ENCODE peak calls at places on chromosome 13, in nine cellular contexts. J is lung; Y is CD4-positive, alpha-beta T cell; V is stimulated activated naive CD8-positive, alpha-beta T cell treated with anti-CD3 and anti-CD28 coated beads, Interleukin-15, amount 100 ng/mL, for 72 hours; M is Calu3; F is T-helper 2 cell; S is A549; D is RWPE1; U is AG09319. L is an unnamed sample.

GRCh38 chr13:107284168-107284567 is 716.2 kb upstream of the ARGLU1 start:
- DNase-seq in J (no peak), Y (no peak), V (no peak), M (no peak), F (no peak), S (no peak), D (no peak), U (no peak), L (no peak)

GRCh38 chr13:72763411-72763810 is 18.3 kb downstream of the DIS3 start:
- DNase-seq in J (no peak), Y (no peak), V (no peak), M (no peak), F (no peak), S (no peak), D (no peak), U (no peak), L (no peak)

GRCh38 chr13:80668452-80668851 is 327.5 kb upstream of the SPRY2 start:
- DNase-seq in J (no peak), Y (no peak), V (no peak), M (no peak), F (no peak), S (no peak), D (no peak), U (no peak), L (no peak)

GRCh38 chr13:106455777-106456176 is 79.7 kb downstream of the EFNB2 start:
- DNase-seq in J (no peak), Y (no peak), V (no peak), M (no peak), F (no peak), S (no peak), D (no peak), U (no peak), L (no peak)

GRCh38 chr13:60331249-60332012 is 65.6 kb upstream of the TDRD3 start:
- DNase-seq in J (no peak), Y (no peak), V (no peak), M (no peak), F (no peak), S (no peak), D (no peak), U (no peak), L (no peak)

GRCh38 chr13:39527961-39528720 is 74.9 kb downstream of the LHFPL6 start:
- DNase-seq in J (no peak), Y (no peak), V (no peak), M (no peak), F (no peak), S (peak), D (peak), U (peak), L (no peak)

GRCh38 chr13:47114030-47114429 is 217.2 kb upstream of the HTR2A start:
- DNase-seq in J (no peak), Y (no peak), V (no peak), M (no peak), F (no peak), S (no peak), D (peak), U (no peak), L (no peak)

GRCh38 chr13:42396501-42396900 is 124.5 kb downstream of the AKAP11 start:
- DNase-seq in J (no peak), Y (no peak), V (peak), M (no peak), F (peak), S (no peak), D (no peak), U (no peak), L (no peak)

GRCh38 chr13:22110368-22110767 is 439.5 kb downstream of the FGF9 start:
- DNase-seq in J (no peak), Y (no peak), V (no peak), M (no peak), F (peak), S (no peak), D (no peak), U (no peak), L (no peak)

GRCh38 chr13:39786091-39786490 is 130.6 kb downstream of the COG6 start:
- DNase-seq in J (no peak), Y (no peak), V (no peak), M (no peak), F (no peak), S (no peak), D (no peak), U (no peak), L (no peak)

L was measured in GM12892.